ENCODE peak calls at places on chromosome 16, in five cellular contexts. J, D, Y, P and I are unnamed samples.

GRCh38 chr16:88527937-88528743 is 42.1 kb upstream of the ZC3H18 start:
- DNase-seq in J (no peak), D (no peak), Y (no peak), P (no peak), I (no peak)

GRCh38 chr16:81583893-81584705 is 139.5 kb downstream of the CMIP start:
- DNase-seq in J (no peak), D (peak; percentile 83), Y (no peak), P (no peak), I (no peak)

GRCh38 chr16:1979271-1980025 is 1.8 kb downstream of the NOXO1 start:
- DNase-seq in J (peak; percentile 78), D (no peak), Y (no peak), P (no peak), I (peak; percentile 90)

GRCh38 chr16:60902114-60902513 is 1134.1 kb downstream of the CDH8 start:
- DNase-seq in J (no peak), D (no peak), Y (no peak), P (no peak), I (no peak)

GRCh38 chr16:19859603-19860002 is 25.0 kb downstream of the GPRC5B start:
- DNase-seq in J (no peak), D (no peak), Y (no peak), P (no peak), I (no peak)

GRCh38 chr16:67528222-67528869 is at the start of gene RIPOR1:
- DNase-seq in J (peak; percentile 69), D (no peak), Y (no peak), P (no peak), I (peak; percentile 65)

GRCh38 chr16:23948949-23949392 is 113.2 kb downstream of the PRKCB start:
- DNase-seq in J (no peak), D (no peak), Y (no peak), P (peak; percentile 30), I (no peak)

GRCh38 chr16:29656688-29657523 is 6.1 kb upstream of the SPN start:
- DNase-seq in J (no peak), D (no peak), Y (no peak), P (no peak), I (no peak)